ENCODE peak calls at places on chromosomes 3 and 15, in six cellular contexts. D is hepatocyte, Y is mucosa of descending colon, E is heart right ventricle, R is Peyer's patch, G is Panc1. I is an unnamed sample. For H3K4me1, the result is how much of the 10 kb centered on the place peaks cover.

GRCh38 chr3:142850395-142851023 is 38.4 kb downstream of the PCOLCE2 start:
- DNase-seq in D (peak), Y (no peak), E (no peak), R (no peak), G (peak), I (peak)

GRCh38 chr3:72095521-72095920 is 310.6 kb upstream of the PROK2 start:
- DNase-seq in D (no peak), Y (no peak), E (no peak), R (no peak), G (no peak), I (no peak)

GRCh38 chr3:176948123-176948522 is 249.2 kb downstream of the TBL1XR1 start:
- DNase-seq in D (no peak), Y (no peak), E (no peak), R (no peak), G (no peak), I (no peak)

GRCh38 chr3:11634081-11634635 is 9.6 kb downstream of the VGLL4 start:
- DNase-seq in D (no peak), Y (no peak), E (no peak), R (no peak), G (no peak), I (no peak)

GRCh38 chr3:12049675-12050074 is 45.5 kb downstream of the SYN2 start:
- DNase-seq in D (peak), Y (no peak), E (no peak), R (no peak), G (no peak), I (no peak)

GRCh38 chr3:117630885-117631284 is 921.3 kb downstream of the TUSC7 start:
- DNase-seq in D (no peak), Y (no peak), E (no peak), R (no peak), G (no peak), I (no peak)

GRCh38 chr3:38346584-38347410 is at the start of gene XYLB:
- DNase-seq in D (peak), Y (peak), E (peak), R (peak), G (peak), I (peak)

GRCh38 chr15:94674251-94674650 is 442.9 kb downstream of the MCTP2 start:
- DNase-seq in D (no peak), Y (no peak), E (no peak), R (no peak), G (no peak), I (no peak)

GRCh38 chr3:61417352-61417751 is 144.0 kb upstream of the PTPRG start:
- DNase-seq in D (no peak), Y (no peak), E (no peak), R (no peak), G (no peak), I (no peak)

GRCh38 chr15:65936317-65936716 is 67.0 kb downstream of the RAB11A start:
- DNase-seq in D (no peak), Y (no peak), E (no peak), R (no peak), G (no peak), I (no peak)

GRCh38 chr3:47669026-47669749 is 90.5 kb upstream of the CSPG5 start:
- DNase-seq in D (no peak), Y (no peak), E (no peak), R (no peak), G (no peak), I (no peak)

GRCh38 chr15:62094398-62094797 is 27.6 kb downstream of the C2CD4A start:
- DNase-seq in D (no peak), Y (no peak), E (no peak), R (no peak), G (no peak), I (no peak)

GRCh38 chr3:188176476-188176875 is 22.5 kb downstream of the LPP start:
- DNase-seq in D (no peak), Y (no peak), E (no peak), R (no peak), G (no peak), I (no peak)

GRCh38 chr3:8888296-8888915 is 74.9 kb downstream of the RAD18 start:
- DNase-seq in D (no peak), Y (no peak), E (no peak), R (no peak), G (no peak), I (no peak)

GRCh38 chr3:187227658-187228258 is 30.5 kb downstream of the RTP1 start:
- DNase-seq in D (no peak), Y (no peak), E (no peak), R (no peak), G (no peak), I (no peak)

GRCh38 chr3:143234521-143234920 is 115.0 kb downstream of the CHST2 start:
- DNase-seq in D (no peak), Y (no peak), E (no peak), R (no peak), G (no peak), I (no peak)

GRCh38 chr3:152505926-152506325 is 237.2 kb downstream of the MBNL1 start:
- DNase-seq in D (no peak), Y (no peak), E (no peak), R (no peak), G (no peak), I (no peak)

GRCh38 chr3:169755488-169755887 is 9.4 kb downstream of the TERC start:
- DNase-seq in D (no peak), Y (no peak), E (no peak), R (no peak), G (no peak), I (no peak)

GRCh38 chr3:37028329-37028728 is 35.0 kb downstream of the MLH1 start:
- DNase-seq in D (peak), Y (no peak), E (peak), R (no peak), G (no peak), I (no peak)

GRCh38 chr15:98914626-98915025 is 93.0 kb downstream of the PGPEP1L start:
- DNase-seq in D (no peak), Y (no peak), E (no peak), R (no peak), G (no peak), I (no peak)

GRCh38 chr3:16813336-16813735 is 71.4 kb upstream of the PLCL2 start:
- DNase-seq in D (no peak), Y (no peak), E (no peak), R (no peak), G (no peak), I (no peak)

GRCh38 chr15:41013698-41014414 is 60.6 kb downstream of the CHAC1 start:
- DNase-seq in D (no peak), Y (no peak), E (no peak), R (no peak), G (no peak), I (no peak)

GRCh38 chr15:51253385-51253784 is 85.0 kb downstream of the CYP19A1 start:
- DNase-seq in D (no peak), Y (no peak), E (no peak), R (no peak), G (no peak), I (no peak)

GRCh38 chr3:182490601-182491485 is 302.5 kb upstream of the ATP11B start:
- DNase-seq in D (peak), Y (peak), E (no peak), R (no peak), G (peak), I (no peak)

GRCh38 chr3:61574854-61575253 is 13.5 kb downstream of the PTPRG start:
- DNase-seq in D (no peak), Y (no peak), E (no peak), R (no peak), G (no peak), I (no peak)

GRCh38 chr3:124266517-124266916 is 274.6 kb upstream of the ROPN1 start:
- DNase-seq in D (peak), Y (no peak), E (no peak), R (no peak), G (no peak), I (no peak)

GRCh38 chr3:72665701-72666443 is 182.4 kb downstream of the SHQ1 start:
- DNase-seq in D (no peak), Y (peak), E (no peak), R (peak), G (no peak), I (peak)

GRCh38 chr3:88301273-88302002 is 151.7 kb downstream of the C3orf38 start:
- DNase-seq in D (no peak), Y (no peak), E (no peak), R (no peak), G (no peak), I (no peak)

GRCh38 chr3:15601046-15601398 is 347 bp downstream of the HACL1 start:
- DNase-seq in D (no peak), Y (no peak), E (no peak), R (no peak), G (no peak), I (no peak)

GRCh38 chr15:39745415-39745814 is 37.2 kb downstream of the FSIP1 start:
- DNase-seq in D (no peak), Y (peak), E (no peak), R (no peak), G (no peak), I (no peak)

GRCh38 chr15:52288051-52288942 is 7.3 kb downstream of the MYO5C start:
- DNase-seq in D (peak), Y (peak), E (no peak), R (no peak), G (peak), I (peak)

GRCh38 chr15:64809649-64810498 is 15.6 kb downstream of the PIF1 start:
- DNase-seq in D (peak), Y (peak), E (peak), R (peak), G (no peak), I (peak)

GRCh38 chr3:39115870-39116269 is 8.4 kb downstream of the TTC21A start:
- DNase-seq in D (no peak), Y (no peak), E (no peak), R (no peak), G (no peak), I (no peak)

GRCh38 chr3:177521305-177521704 is 324.0 kb upstream of the TBL1XR1 start:
- DNase-seq in D (peak), Y (peak), E (no peak), R (no peak), G (no peak), I (peak)

GRCh38 chr3:156617781-156618180 is 56.6 kb upstream of the TIPARP start:
- DNase-seq in D (no peak), Y (no peak), E (no peak), R (no peak), G (no peak), I (no peak)
- H3K4me1 ChIP-seq in D (under half), Y (under half), E (under half), R (under half), G (under half), I (under half)

DNA sequence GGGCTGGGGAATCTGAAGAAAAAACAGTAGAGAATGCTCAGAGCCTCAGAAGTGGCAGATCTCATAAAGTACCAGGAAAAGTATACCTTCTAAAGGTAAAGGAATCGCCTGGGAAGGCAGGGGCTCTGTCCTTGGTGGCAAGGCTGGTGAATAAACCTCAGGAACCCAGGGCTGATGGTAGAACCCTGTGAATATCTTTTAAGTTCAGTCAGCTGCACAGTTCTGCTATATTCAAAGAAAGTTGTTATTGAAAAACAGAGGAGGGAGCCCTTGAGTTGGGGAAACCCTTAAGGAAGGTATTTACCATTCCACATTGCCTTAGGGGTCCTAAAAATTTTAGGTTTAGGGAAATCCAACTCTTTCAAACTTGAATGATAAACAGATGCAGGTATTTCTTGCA is 31.2 kb downstream of the ZPLD1 start:
- DNase-seq in D (no peak), Y (no peak), E (no peak), R (no peak), G (no peak), I (no peak)
- TF ChIP-seq CTCF in D (peak), Y (no peak), E (no peak), R (no peak), G (peak), I (no peak)

DNA sequence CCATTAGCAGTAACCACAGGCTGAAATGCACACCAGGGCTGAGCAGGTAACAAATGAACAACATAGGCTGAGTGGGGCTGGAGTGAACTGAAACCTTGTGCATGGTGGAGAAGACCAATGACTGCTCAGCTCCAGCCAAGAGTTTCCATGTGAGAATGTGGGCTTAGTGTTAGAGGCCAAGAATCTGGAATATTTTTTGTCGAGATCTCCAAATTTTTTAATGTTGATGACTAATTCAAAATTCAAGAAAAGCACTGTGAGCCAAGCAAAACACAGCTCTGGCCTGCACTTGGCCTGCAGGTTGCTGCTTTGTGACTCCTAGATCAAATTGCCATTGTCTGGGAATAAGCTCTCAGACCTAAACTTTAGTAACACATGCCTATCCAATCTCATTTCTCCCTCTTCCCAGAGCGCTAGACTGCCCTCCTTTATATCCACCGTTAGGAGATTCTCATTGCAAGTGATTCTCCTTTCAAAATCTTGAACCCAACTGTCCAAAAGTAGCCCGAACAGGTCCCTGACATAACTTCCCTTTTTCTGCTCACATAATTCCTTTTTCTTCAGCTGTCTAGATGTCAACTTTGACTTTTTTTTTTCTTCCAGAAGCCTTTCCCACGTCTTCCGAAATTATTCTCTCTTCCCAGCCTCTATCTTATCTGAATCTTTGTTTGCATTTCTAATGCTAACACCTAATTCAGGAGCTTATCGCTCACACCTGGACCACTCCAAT is 7.5 kb downstream of the SQOR start:
- DNase-seq in D (no peak), Y (no peak), E (no peak), R (no peak), G (no peak), I (no peak)
- H3K4me3 ChIP-seq in D (no peak), Y (no peak), E (no peak), R (no peak), G (no peak), I (no peak)

GRCh38 chr3:126468028-126468891 is 7.4 kb downstream of the ZXDC start:
- DNase-seq in D (peak), Y (no peak), E (no peak), R (no peak), G (no peak), I (peak)
- H3K4me1 ChIP-seq in D (under half), Y (under half), E (under half), R (under half), G (under half), I (under half)

GRCh38 chr15:90035835-90036220 is 34.7 kb downstream of the ZNF710 start:
- DNase-seq in D (no peak), Y (no peak), E (no peak), R (no peak), G (no peak), I (peak)
- TF ChIP-seq CTCF in D (no peak), Y (no peak), E (no peak), R (no peak), G (no peak), I (no peak)

DNA sequence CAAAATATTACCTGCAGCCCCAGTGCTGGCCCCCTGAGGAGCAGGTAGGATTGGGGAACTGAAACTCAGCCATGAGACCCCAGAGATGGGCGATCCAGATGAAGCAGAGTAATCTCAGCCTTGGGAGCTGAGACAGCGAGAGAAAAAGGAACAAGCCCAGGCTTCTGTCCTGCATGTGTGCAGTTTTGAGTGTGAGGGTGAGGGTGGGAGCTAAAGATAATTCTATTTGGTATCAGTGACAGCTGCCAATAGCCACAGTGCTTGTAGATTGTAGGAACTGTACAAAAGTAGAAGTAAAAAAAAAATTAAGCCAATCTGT is 5.9 kb downstream of the ATP8B4 start:
- DNase-seq in D (no peak), Y (no peak), E (no peak), R (no peak), G (no peak), I (no peak)
- H3K4me3 ChIP-seq in D (no peak), Y (no peak), E (peak), R (no peak), G (no peak), I (no peak)

DNA sequence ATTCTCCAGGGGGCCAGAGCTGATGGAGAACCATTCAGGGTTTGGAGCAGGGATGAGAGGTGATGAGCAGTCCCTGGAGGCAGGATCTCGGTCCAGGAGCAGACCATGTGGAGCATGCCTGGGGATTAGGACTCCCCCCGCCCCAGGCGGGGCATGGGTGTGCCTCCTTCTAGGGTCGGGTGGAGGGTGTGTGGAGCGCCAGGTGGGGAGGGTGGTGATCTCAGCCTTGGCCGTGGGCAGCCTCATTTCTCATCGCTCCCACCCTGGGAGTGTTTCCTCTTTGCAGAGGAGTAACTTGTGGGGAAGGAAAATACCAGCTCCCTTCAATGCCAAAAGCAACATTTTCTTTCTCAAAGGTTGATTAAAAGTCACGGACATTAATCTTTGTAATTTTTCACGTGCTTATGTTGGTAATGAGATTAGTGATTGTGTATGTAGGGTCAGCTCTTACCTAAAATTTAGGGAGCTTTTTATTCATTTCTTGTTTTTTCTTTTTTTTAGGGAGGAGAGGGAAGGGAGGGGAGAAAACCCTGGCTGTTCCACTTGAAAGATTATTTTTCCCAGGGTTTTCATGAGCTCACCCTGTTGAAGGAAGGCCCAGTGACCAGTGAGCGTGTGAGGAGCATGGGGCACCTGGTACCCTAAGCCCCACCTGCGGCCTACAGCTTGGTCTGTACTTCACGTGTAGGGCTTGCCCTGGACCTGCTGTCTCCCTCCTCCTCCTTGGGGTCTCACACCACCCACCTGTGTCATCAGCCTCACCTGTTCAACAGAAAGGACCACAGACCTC is 11.0 kb downstream of the FBLN2 start:
- DNase-seq in D (no peak), Y (no peak), E (no peak), R (no peak), G (no peak), I (no peak)
- H3K4me1 ChIP-seq in D (under half), Y (under half), E (under half), R (under half), G (under half), I (under half)

GRCh38 chr3:45001738-45002137 is 24.4 kb upstream of the CLEC3B start:
- DNase-seq in D (no peak), Y (no peak), E (no peak), R (no peak), G (no peak), I (no peak)
- TF ChIP-seq CTCF in D (no peak), Y (no peak), E (no peak), R (no peak), G (no peak), I (no peak)